ENCODE peak calls at places on chromosomes 13 and 19, in ten cellular contexts. L is mucosa of descending colon, N is tibial nerve, K is lower lobe of right lung, T is stomach, M is fibroblast of lung, X is cardiac muscle cell, E is heart left ventricle, C is hepatocyte, R is transverse colon. A is an unnamed sample.

GRCh38 chr13:36475468-36475867 is 43.2 kb downstream of the CCNA1 start:
- DNase-seq in T (no peak), L (no peak), R (no peak), E (no peak), X (no peak), N (no peak), C (no peak), K (no peak), M (peak; percentile 5), A (peak; percentile 45)

GRCh38 chr13:34863360-34864135 is 78.5 kb upstream of the NBEA start:
- DNase-seq in T (no peak), K (no peak), N (no peak), X (no peak), M (peak; percentile 95), C (peak; percentile 65), E (no peak), R (no peak), L (no peak), A (peak; percentile 98)

GRCh38 chr13:48037346-48038173 is at the start of gene NUDT15:
- DNase-seq in M (peak; percentile 95), N (peak; percentile 81), E (peak; percentile 94), L (peak; percentile 96), T (peak; percentile 93), X (peak; percentile 96), R (peak; percentile 95), C (peak; percentile 97), K (peak; percentile 97), A (peak; percentile 87)

GRCh38 chr13:33272531-33273124 is 12.9 kb downstream of the STARD13 start:
- DNase-seq in C (peak; percentile 38), R (peak; percentile 51), N (no peak), E (no peak), T (peak; percentile 54), X (no peak), M (peak; percentile 39), K (no peak), L (no peak), A (no peak)

GRCh38 chr19:54440641-54441040 is 8.4 kb upstream of the LENG8 start:
- DNase-seq in X (no peak), M (no peak), C (no peak), E (no peak), N (no peak), L (no peak), R (no peak), T (no peak), K (no peak), A (no peak)

GRCh38 chr19:41531438-41532311 is 44.3 kb upstream of the CEACAM21 start:
- DNase-seq in K (peak; percentile 84), E (peak; percentile 87), X (no peak), M (peak; percentile 7), C (no peak), T (peak; percentile 64), R (peak; percentile 74), L (peak; percentile 78), N (peak; percentile 85), A (no peak)

GRCh38 chr13:113497217-113497616 is 6.7 kb upstream of the DCUN1D2 start:
- DNase-seq in L (no peak), E (no peak), R (no peak), M (no peak), K (no peak), N (no peak), T (no peak), X (no peak), C (no peak), A (no peak)

GRCh38 chr19:42229855-42230331 is 9.8 kb downstream of the ZNF526 start:
- DNase-seq in R (no peak), E (no peak), T (no peak), X (no peak), N (no peak), C (no peak), M (no peak), K (no peak), L (no peak), A (no peak)

GRCh38 chr13:61779456-61779855 is 363.8 kb upstream of the PCDH20 start:
- DNase-seq in T (no peak), X (no peak), N (no peak), L (no peak), R (no peak), K (no peak), C (no peak), E (no peak), M (no peak), A (no peak)

GRCh38 chr13:102678339-102679122 is 16.3 kb downstream of the METTL21C start:
- DNase-seq in T (no peak), E (no peak), M (no peak), L (no peak), N (no peak), R (no peak), X (no peak), C (no peak), K (no peak), A (no peak)

GRCh38 chr19:22144394-22144793 is 52.4 kb downstream of the ZNF676 start:
- DNase-seq in R (no peak), L (no peak), C (no peak), M (peak; percentile 26), E (no peak), T (no peak), K (no peak), X (peak; percentile 21), N (no peak), A (no peak)

GRCh38 chr13:111382877-111383276 is 62.4 kb downstream of the TEX29 start:
- DNase-seq in K (no peak), C (no peak), X (no peak), R (no peak), L (no peak), T (peak; percentile 22), M (no peak), E (no peak), N (no peak), A (peak; percentile 21)

GRCh38 chr19:54451331-54451871 is 2.4 kb downstream of the LENG8 start:
- DNase-seq in T (no peak), L (peak; percentile 55), N (no peak), M (peak; percentile 32), K (peak; percentile 62), R (no peak), E (no peak), C (no peak), X (no peak), A (no peak)

GRCh38 chr13:71751074-71751473 is 115.9 kb downstream of the DACH1 start:
- DNase-seq in M (no peak), L (no peak), C (no peak), T (no peak), E (no peak), R (no peak), K (no peak), N (no peak), X (no peak), A (no peak)

GRCh38 chr19:1355974-1356865 is 27.5 kb upstream of the NDUFS7 start:
- DNase-seq in K (no peak), T (no peak), N (no peak), X (no peak), M (peak; percentile 54), R (peak; percentile 43), C (no peak), L (no peak), E (no peak), A (no peak)
- H3K4me3 ChIP-seq in K (peak overlapping the region; percentile 84), T (peak overlapping the region; percentile 86), N (peak overlapping the region; percentile 57), X (peak overlapping the region; percentile 100), M (peak overlapping the region; percentile 77), R (peak overlapping the region; percentile 93), C (peak overlapping the region; percentile 83), L (no peak overlapping the region), E (peak overlapping the region; percentile 85), A (peak overlapping the region; percentile 53)

GRCh38 chr13:19817106-19817505 is 34.4 kb upstream of the PSPC1 start:
- DNase-seq in N (no peak), K (no peak), M (no peak), R (no peak), X (no peak), T (no peak), E (no peak), L (no peak), C (no peak), A (no peak)

GRCh38 chr13:19817510-19818158 is 34.9 kb upstream of the PSPC1 start:
- DNase-seq in M (no peak), K (no peak), E (no peak), L (no peak), N (no peak), R (no peak), C (no peak), T (no peak), X (no peak), A (no peak)

GRCh38 chr13:19822673-19823072 is 39.9 kb upstream of the PSPC1 start:
- DNase-seq in L (no peak), T (no peak), R (no peak), C (no peak), K (no peak), E (no peak), N (no peak), X (no peak), M (no peak), A (no peak)

GRCh38 chr13:19818223-19818842 is 35.6 kb upstream of the PSPC1 start:
- DNase-seq in K (peak; percentile 84), X (peak; percentile 75), T (peak; percentile 45), R (peak; percentile 19), N (no peak), E (no peak), M (no peak), C (peak; percentile 57), L (peak; percentile 52), A (no peak)
- TF ChIP-seq CTCF in K (peak; percentile 66), X (peak; percentile 66), T (no peak), R (peak; percentile 28), N (peak; percentile 13), E (peak; percentile 39), M (no peak), C (peak; percentile 51), L (no peak), A (peak; percentile 52)

DNA sequence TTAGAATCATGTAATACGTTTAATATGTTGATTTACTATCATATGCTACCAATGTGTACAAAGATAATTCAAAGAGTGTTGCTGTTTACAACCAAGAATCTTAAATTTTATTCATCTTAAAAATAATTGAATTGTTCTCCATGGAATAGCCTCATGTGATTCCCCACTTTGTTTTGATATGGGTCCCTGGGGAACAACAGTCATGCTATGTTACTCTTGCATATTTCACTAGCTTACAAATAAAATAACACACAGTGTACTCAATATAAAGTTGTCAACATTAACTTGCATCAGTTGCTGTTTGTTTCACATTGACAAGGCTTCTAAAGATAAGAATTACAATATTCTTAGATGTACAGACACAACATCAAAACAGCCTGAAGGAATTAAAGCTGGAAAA is 2.3 kb downstream of the ENOX1 start:
- DNase-seq in E (no peak), R (no peak), T (no peak), C (no peak), X (no peak), K (no peak), L (no peak), M (no peak), N (no peak), A (no peak)
- H3K4me1 ChIP-seq in E (no peaks in the 10 kb centered on the region), R (no peaks in the 10 kb centered on the region), T (peaks cover 34% of the 10 kb centered on the region), C (peaks cover 7% of the 10 kb centered on the region), X (peaks cover 3% of the 10 kb centered on the region), K (peaks cover 23% of the 10 kb centered on the region), L (peaks cover 16% of the 10 kb centered on the region), M (peaks cover 3% of the 10 kb centered on the region), N (peaks cover 16% of the 10 kb centered on the region), A (peaks cover 16% of the 10 kb centered on the region)

DNA sequence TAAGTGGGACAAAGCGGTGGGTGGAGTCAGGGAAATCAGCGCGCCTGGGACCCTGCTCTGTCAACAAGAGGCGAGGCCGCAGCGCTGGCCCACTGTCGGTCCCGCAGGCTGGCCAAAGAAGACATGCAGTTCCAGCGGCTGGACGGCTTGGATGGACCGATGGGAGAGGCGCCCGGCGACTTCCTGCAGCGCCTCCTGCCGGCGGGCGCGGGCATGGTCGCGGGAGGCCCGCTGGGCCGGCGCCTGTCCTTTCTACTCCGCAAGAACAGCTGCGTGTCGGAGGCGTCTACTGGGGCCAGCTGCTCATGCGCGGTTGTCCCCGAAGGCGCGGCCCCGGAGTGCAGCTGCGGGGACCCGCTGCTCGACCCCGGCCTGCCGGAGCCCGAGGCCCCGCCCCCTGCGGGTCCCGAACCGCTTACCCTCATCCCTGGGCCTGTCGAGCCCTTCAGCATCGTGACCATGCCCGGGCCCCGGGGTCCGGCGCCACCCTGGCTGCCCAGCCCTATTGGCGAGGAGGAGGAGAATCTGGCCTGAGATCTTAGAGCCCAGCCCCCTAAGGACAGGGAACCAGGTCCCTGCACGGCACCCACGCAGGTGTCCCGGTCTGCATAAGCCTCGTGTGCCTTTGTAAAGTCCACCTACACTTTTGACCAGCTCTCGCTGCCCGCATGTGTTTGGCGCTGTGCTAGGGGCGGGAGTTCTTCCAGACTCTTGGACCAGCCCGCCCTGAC is 6.1 kb downstream of the BEST2 start:
- DNase-seq in M (peak; percentile 63), K (peak; percentile 81), N (no peak), X (peak; percentile 76), T (peak; percentile 76), E (peak; percentile 76), L (peak; percentile 79), R (peak; percentile 80), C (peak; percentile 85), A (peak; percentile 70)
- H3K4me3 ChIP-seq in M (peak overlapping the region; percentile 40), K (peak overlapping the region; percentile 44), N (peak overlapping the region; percentile 4), X (peak overlapping the region; percentile 16), T (peak overlapping the region; percentile 41), E (peak overlapping the region; percentile 47), L (no peak overlapping the region), R (peak overlapping the region; percentile 26), C (peak overlapping the region; percentile 17), A (peak overlapping the region; percentile 37)

A was measured in PC-9.